ENCODE peak calls at places on chromosome X, in six cellular contexts. R, J, Y, U, T and I are unnamed samples.

GRCh38 chrX:119398587-119398973 is 556 bp upstream of the SLC25A43 start:
- DNase-seq in U (no peak), J (no peak), Y (no peak), T (no peak), R (no peak), I (no peak)

GRCh38 chrX:104137496-104137895 is 19.3 kb downstream of the SLC25A53 start:
- DNase-seq in Y (no peak), R (peak; percentile 5), J (peak; percentile 8), T (no peak), U (no peak), I (peak; percentile 27)

GRCh38 chrX:49246541-49246940 is 11.3 kb downstream of the CCDC22 start:
- DNase-seq in Y (no peak), T (no peak), J (no peak), R (no peak), U (no peak), I (no peak)

GRCh38 chrX:87664381-87664780 is 146.8 kb downstream of the KLHL4 start:
- DNase-seq in R (no peak), J (no peak), U (no peak), Y (no peak), T (no peak), I (no peak)

GRCh38 chrX:48802089-48802812 is 384 bp downstream of the HDAC6 start:
- DNase-seq in J (peak; percentile 74), R (peak; percentile 77), T (no peak), U (peak; percentile 82), Y (peak; percentile 84), I (peak; percentile 81)

GRCh38 chrX:40249582-40249981 is 151.8 kb upstream of the BCOR start:
- DNase-seq in U (no peak), Y (no peak), R (no peak), T (no peak), J (no peak), I (no peak)

GRCh38 chrX:50799531-50799961 is 14.4 kb downstream of the SHROOM4 start:
- DNase-seq in J (peak; percentile 71), R (peak; percentile 33), Y (no peak), U (no peak), T (no peak), I (peak; percentile 3)

GRCh38 chrX:139924696-139925094 is 8.2 kb downstream of the ATP11C start:
- DNase-seq in J (no peak), T (no peak), U (no peak), Y (no peak), R (no peak), I (no peak)

GRCh38 chrX:118865231-118865630 is 41.6 kb downstream of the ZCCHC12 start:
- DNase-seq in R (no peak), U (no peak), T (no peak), J (no peak), Y (no peak), I (no peak)

GRCh38 chrX:114787016-114787415 is 203.1 kb downstream of the HTR2C start:
- DNase-seq in R (peak; percentile 2), T (no peak), Y (no peak), U (no peak), J (no peak), I (no peak)

GRCh38 chrX:121000589-121000988 is 15.0 kb upstream of the CT47A1 start:
- DNase-seq in U (no peak), T (no peak), Y (no peak), R (no peak), J (no peak), I (peak; percentile 12)

GRCh38 chrX:23907106-23907495 is 637 bp downstream of the APOO start:
- DNase-seq in T (no peak), J (no peak), R (no peak), U (no peak), Y (no peak), I (no peak)

GRCh38 chrX:39519213-39519544 is 578.6 kb downstream of the BCOR start:
- DNase-seq in T (no peak), J (no peak), U (no peak), R (no peak), Y (peak; percentile 84), I (no peak)

GRCh38 chrX:76126851-76127250 is 46.0 kb upstream of the PBDC1 start:
- DNase-seq in Y (no peak), T (no peak), R (no peak), J (no peak), U (no peak), I (no peak)

GRCh38 chrX:23803931-23804381 is 21.0 kb downstream of the SAT1 start:
- DNase-seq in U (no peak), R (no peak), J (peak; percentile 40), T (no peak), Y (no peak), I (no peak)

GRCh38 chrX:17814557-17814956 is 46.5 kb downstream of the RAI2 start:
- DNase-seq in J (peak; percentile 10), U (no peak), T (no peak), R (peak; percentile 36), Y (no peak), I (peak; percentile 45)

GRCh38 chrX:23548164-23548563 is 119.1 kb upstream of the PRDX4 start:
- DNase-seq in Y (no peak), T (no peak), R (no peak), J (peak; percentile 28), U (no peak), I (no peak)

GRCh38 chrX:83469551-83469950 is 38.5 kb upstream of the POU3F4 start:
- DNase-seq in T (no peak), R (peak; percentile 6), J (no peak), U (peak; percentile 19), Y (no peak), I (no peak)

GRCh38 chrX:124534530-124534929 is 188.2 kb downstream of the SH2D1A start:
- DNase-seq in Y (no peak), R (no peak), U (no peak), J (no peak), T (no peak), I (no peak)

GRCh38 chrX:125203737-125204578 is 115.7 kb upstream of the TEX13C start:
- DNase-seq in T (no peak), J (no peak), U (peak; percentile 23), R (peak; percentile 11), Y (no peak), I (no peak)